ENCODE peak calls at places on chromosomes 4 and X, in ten cellular contexts. J, M, V, X, Q, D, K, F, A and H are unnamed samples.
A peak's percentile ranks its signal among the peaks of the same experiment; 100 is the strongest.

GRCh38 chr4:7135389-7135746 is 57.0 kb upstream of the SORCS2 start:
- DNase-seq in J (no peak), M (peak; percentile 48), V (no peak), X (no peak), Q (no peak), D (no peak), K (no peak), F (no peak), A (no peak), H (no peak)

GRCh38 chr4:971670-972500 is 1.5 kb downstream of the DGKQ start:
- DNase-seq in J (no peak), M (no peak), V (no peak), X (no peak), Q (no peak), D (no peak), K (no peak), F (no peak), A (no peak), H (no peak)

GRCh38 chrX:45479835-45480422 is 279.3 kb upstream of the DIPK2B start:
- DNase-seq in J (no peak), M (peak; percentile 24), V (no peak), X (no peak), Q (no peak), D (no peak), K (no peak), F (peak; percentile 97), A (no peak), H (no peak)

GRCh38 chrX:148501121-148502066 is 977 bp downstream of the AFF2 start:
- DNase-seq in J (peak; percentile 0), M (peak; percentile 19), V (no peak), X (peak; percentile 81), Q (peak; percentile 15), D (no peak), K (peak; percentile 35), F (no peak), A (no peak), H (no peak)

GRCh38 chrX:21438792-21439191 is 64.6 kb downstream of the CNKSR2 start:
- DNase-seq in J (no peak), M (no peak), V (peak; percentile 70), X (no peak), Q (no peak), D (no peak), K (no peak), F (no peak), A (no peak), H (no peak)

GRCh38 chrX:126575911-126576310 is 23.3 kb upstream of the DCAF12L1 start:
- DNase-seq in J (no peak), M (no peak), V (no peak), X (no peak), Q (no peak), D (no peak), K (no peak), F (no peak), A (no peak), H (no peak)

GRCh38 chr4:165369522-165369921 is 9.3 kb upstream of the CPE start:
- DNase-seq in J (no peak), M (no peak), V (peak; percentile 76), X (no peak), Q (no peak), D (no peak), K (no peak), F (peak; percentile 85), A (no peak), H (no peak)

GRCh38 chr4:76950846-76951321 is 1.3 kb downstream of the SEPTIN11 start:
- DNase-seq in J (peak; percentile 72), M (peak; percentile 56), V (no peak), X (peak; percentile 38), Q (peak; percentile 24), D (no peak), K (peak; percentile 46), F (no peak), A (no peak), H (no peak)

GRCh38 chr4:48718818-48719465 is 61.1 kb downstream of the FRYL start:
- DNase-seq in J (no peak), M (no peak), V (no peak), X (no peak), Q (no peak), D (no peak), K (no peak), F (no peak), A (no peak), H (no peak)

GRCh38 chr4:163544407-163545038 is 50.0 kb downstream of the TMA16 start:
- DNase-seq in J (peak; percentile 37), M (peak; percentile 84), V (peak; percentile 62), X (peak; percentile 11), Q (peak; percentile 50), D (peak; percentile 38), K (peak; percentile 64), F (peak; percentile 16), A (peak; percentile 48), H (peak; percentile 24)

GRCh38 chrX:27186671-27187070 is 276.5 kb downstream of the PPP4R3C start:
- DNase-seq in J (peak; percentile 13), M (peak; percentile 16), V (peak; percentile 43), X (peak; percentile 36), Q (no peak), D (no peak), K (no peak), F (peak; percentile 11), A (peak; percentile 1), H (peak; percentile 49)

GRCh38 chr4:17385403-17385802 is 126.5 kb downstream of the QDPR start:
- DNase-seq in J (no peak), M (peak; percentile 23), V (no peak), X (peak; percentile 3), Q (no peak), D (peak; percentile 2), K (no peak), F (peak; percentile 78), A (no peak), H (no peak)

GRCh38 chr4:147591048-147591577 is 26.1 kb upstream of the TMEM184C start:
- DNase-seq in J (no peak), M (no peak), V (no peak), X (no peak), Q (no peak), D (no peak), K (no peak), F (no peak), A (no peak), H (no peak)

GRCh38 chrX:1248381-1249061 is 20.1 kb upstream of the CSF2RA start:
- DNase-seq in J (no peak), M (peak; percentile 20), V (no peak), X (no peak), Q (no peak), D (no peak), K (no peak), F (no peak), A (no peak), H (no peak)

GRCh38 chr4:56976283-56976877 is 1.0 kb downstream of the NOA1 start:
- DNase-seq in J (peak; percentile 39), M (peak; percentile 31), V (no peak), X (no peak), Q (peak; percentile 51), D (no peak), K (no peak), F (no peak), A (no peak), H (no peak)

GRCh38 chr4:49032440-49033161 is 46.5 kb downstream of the CWH43 start:
- DNase-seq in J (peak; percentile 30), M (peak; percentile 39), V (peak; percentile 26), X (peak; percentile 22), Q (no peak), D (no peak), K (no peak), F (peak; percentile 16), A (no peak), H (no peak)

GRCh38 chr4:575281-576141 is 584 bp downstream of the TMEM271 start:
- DNase-seq in J (peak; percentile 55), M (peak; percentile 81), V (no peak), X (peak; percentile 20), Q (no peak), D (no peak), K (no peak), F (peak; percentile 43), A (no peak), H (no peak)

GRCh38 chrX:18755651-18756050 is 48.2 kb downstream of the PPEF1 start:
- DNase-seq in J (no peak), M (no peak), V (no peak), X (no peak), Q (no peak), D (no peak), K (no peak), F (no peak), A (no peak), H (no peak)

GRCh38 chr4:37365888-37366287 is 121.3 kb downstream of the NWD2 start:
- DNase-seq in J (no peak), M (no peak), V (peak; percentile 17), X (no peak), Q (no peak), D (no peak), K (no peak), F (peak; percentile 42), A (no peak), H (no peak)

GRCh38 chr4:43163101-43163792 is 270.7 kb downstream of the GRXCR1 start:
- DNase-seq in J (no peak), M (no peak), V (peak; percentile 13), X (no peak), Q (no peak), D (no peak), K (no peak), F (no peak), A (no peak), H (no peak)

GRCh38 chr4:30744386-30744785 is 24.2 kb downstream of the PCDH7 start:
- DNase-seq in J (no peak), M (no peak), V (no peak), X (no peak), Q (no peak), D (no peak), K (no peak), F (no peak), A (no peak), H (no peak)

GRCh38 chr4:11228575-11228974 is 200.1 kb downstream of the HS3ST1 start:
- DNase-seq in J (peak; percentile 34), M (no peak), V (no peak), X (peak; percentile 68), Q (no peak), D (no peak), K (no peak), F (no peak), A (no peak), H (no peak)

GRCh38 chrX:114073926-114074325 is 510.0 kb upstream of the HTR2C start:
- DNase-seq in J (no peak), M (no peak), V (no peak), X (no peak), Q (no peak), D (no peak), K (no peak), F (no peak), A (no peak), H (no peak)

GRCh38 chrX:80808854-80809493 is 703 bp downstream of the BRWD3 start:
- DNase-seq in J (peak; percentile 57), M (peak; percentile 2), V (no peak), X (peak; percentile 11), Q (peak; percentile 35), D (peak; percentile 29), K (peak; percentile 69), F (no peak), A (peak; percentile 39), H (peak; percentile 9)

GRCh38 chr4:51932261-51932660 is 87.9 kb downstream of the LRRC66 start:
- DNase-seq in J (no peak), M (peak; percentile 35), V (no peak), X (no peak), Q (no peak), D (no peak), K (no peak), F (peak; percentile 67), A (no peak), H (no peak)

GRCh38 chr4:120918788-120919187 is 3.7 kb downstream of the PRDM5 start:
- DNase-seq in J (no peak), M (peak; percentile 64), V (no peak), X (no peak), Q (peak; percentile 55), D (no peak), K (no peak), F (no peak), A (no peak), H (no peak)

GRCh38 chr4:5730993-5731975 is 20.3 kb downstream of the EVC start:
- DNase-seq in J (no peak), M (no peak), V (no peak), X (no peak), Q (no peak), D (no peak), K (no peak), F (no peak), A (no peak), H (no peak)

GRCh38 chr4:119300072-119300387 is 21.9 kb downstream of the FABP2 start:
- DNase-seq in J (no peak), M (peak; percentile 55), V (no peak), X (no peak), Q (peak; percentile 44), D (peak; percentile 21), K (no peak), F (peak; percentile 38), A (no peak), H (no peak)